ENCODE peak calls at places on chromosome 19, in six cellular contexts. D, R, X, J, B and V are unnamed samples.
A peak's percentile ranks its signal among the peaks of the same experiment; 100 is the strongest.

GRCh38 chr19:47598407-47599349 is 10.3 kb upstream of the BICRA start:
- DNase-seq in D (peak; percentile 95), R (no peak), X (no peak), J (no peak), B (peak; percentile 98), V (peak; percentile 96)

GRCh38 chr19:40742477-40742876 is 7.8 kb downstream of the ACTMAP start:
- DNase-seq in D (no peak), R (no peak), X (no peak), J (no peak), B (no peak), V (no peak)

GRCh38 chr19:19453129-19453461 is 47.6 kb downstream of the GATAD2A start:
- DNase-seq in D (no peak), R (no peak), X (no peak), J (no peak), B (no peak), V (no peak)

GRCh38 chr19:10927691-10928562 is 512 bp downstream of the YIPF2 start:
- DNase-seq in D (no peak), R (no peak), X (no peak), J (no peak), B (no peak), V (no peak)

GRCh38 chr19:42401365-42402303 is 11.5 kb upstream of the CNFN start:
- DNase-seq in D (peak; percentile 88), R (no peak), X (peak; percentile 45), J (peak; percentile 94), B (peak; percentile 96), V (peak; percentile 84)

GRCh38 chr19:47253467-47253881 is 2.9 kb upstream of the CCDC9 start:
- DNase-seq in D (peak; percentile 91), R (no peak), X (no peak), J (no peak), B (no peak), V (peak; percentile 71)

GRCh38 chr19:49567722-49568454 is 12.5 kb downstream of the NOSIP start:
- DNase-seq in D (no peak), R (no peak), X (no peak), J (no peak), B (no peak), V (no peak)

GRCh38 chr19:56617531-56617930 is 22.4 kb downstream of the ZNF71 start:
- DNase-seq in D (no peak), R (no peak), X (no peak), J (no peak), B (no peak), V (no peak)

GRCh38 chr19:6577410-6578125 is 13.4 kb downstream of the CD70 start:
- DNase-seq in D (no peak), R (no peak), X (no peak), J (no peak), B (no peak), V (no peak)

GRCh38 chr19:9130965-9131364 is 4.2 kb upstream of the OR7G3 start:
- DNase-seq in D (no peak), R (no peak), X (no peak), J (no peak), B (no peak), V (no peak)

GRCh38 chr19:12195501-12195860 is 32.6 kb downstream of the ZNF136 start:
- DNase-seq in D (peak; percentile 20), R (no peak), X (no peak), J (no peak), B (no peak), V (no peak)

GRCh38 chr19:32287811-32288227 is 57.6 kb upstream of the ZNF507 start:
- DNase-seq in D (peak; percentile 41), R (no peak), X (no peak), J (peak; percentile 59), B (peak; percentile 44), V (peak; percentile 87)

GRCh38 chr19:4597278-4597974 is 37.9 kb upstream of the SEMA6B start:
- DNase-seq in D (no peak), R (no peak), X (no peak), J (peak; percentile 37), B (peak; percentile 64), V (no peak)

GRCh38 chr19:42497492-42498226 is 30.6 kb downstream of the CEACAM1 start:
- DNase-seq in D (no peak), R (no peak), X (no peak), J (no peak), B (peak; percentile 73), V (no peak)

GRCh38 chr19:18112989-18113478 is 15.5 kb downstream of the MAST3 start:
- DNase-seq in D (peak; percentile 91), R (no peak), X (peak; percentile 41), J (peak; percentile 95), B (peak; percentile 71), V (peak; percentile 86)

GRCh38 chr19:10260141-10260584 is 8.1 kb downstream of the MRPL4 start:
- DNase-seq in D (no peak), R (no peak), X (no peak), J (no peak), B (no peak), V (no peak)

GRCh38 chr19:2167896-2168618 is 4.3 kb downstream of the DOT1L start:
- DNase-seq in D (peak; percentile 53), R (no peak), X (no peak), J (no peak), B (no peak), V (peak; percentile 83)

GRCh38 chr19:18322318-18322758 is 538 bp downstream of the LSM4 start:
- DNase-seq in D (peak; percentile 65), R (no peak), X (no peak), J (peak; percentile 40), B (peak; percentile 66), V (peak; percentile 68)

GRCh38 chr19:46696052-46696451 is 20.9 kb downstream of the PRKD2 start:
- DNase-seq in D (no peak), R (no peak), X (no peak), J (no peak), B (no peak), V (no peak)

GRCh38 chr19:7909471-7910067 is 5.1 kb upstream of the TGFBR3L start:
- DNase-seq in D (no peak), R (no peak), X (no peak), J (no peak), B (no peak), V (no peak)

GRCh38 chr19:30666301-30666803 is 294.2 kb downstream of the ZNF536 start:
- DNase-seq in D (peak; percentile 58), R (no peak), X (no peak), J (peak; percentile 78), B (peak; percentile 66), V (peak; percentile 37)

GRCh38 chr19:13277104-13277809 is 127.0 kb downstream of the IER2 start:
- DNase-seq in D (peak; percentile 83), R (no peak), X (peak; percentile 33), J (peak; percentile 64), B (peak; percentile 47), V (peak; percentile 77)

GRCh38 chr19:14118165-14119051 is 846 bp upstream of the PRKACA start:
- DNase-seq in D (peak; percentile 53), R (peak; percentile 47), X (no peak), J (no peak), B (no peak), V (peak; percentile 88)